ENCODE peak calls at places on chromosomes 5 and 9, in five cellular contexts. One of them, this sample, is unnamed.

GRCh38 chr9:70427161-70427945 is 12.9 kb upstream of the KLF9 start:
- DNase-seq in GM19239: no peak
- DNase-seq in MM.1S: no peak
- DNase-seq in A172: no peak
- DNase-seq in C1 segment of cervical spinal cord: no peak
- DNase-seq in this sample: no peak

GRCh38 chr9:17906204-17906840 is 327.5 kb downstream of the SH3GL2 start:
- DNase-seq in C1 segment of cervical spinal cord: no peak
- DNase-seq in GM19239: no peak
- DNase-seq in MM.1S: no peak
- DNase-seq in A172: no peak
- DNase-seq in this sample: peak

GRCh38 chr9:101628173-101628572 is 33.4 kb upstream of the PPP3R2 start:
- DNase-seq in GM19239: no peak
- DNase-seq in A172: no peak
- DNase-seq in MM.1S: no peak
- DNase-seq in C1 segment of cervical spinal cord: no peak
- DNase-seq in this sample: no peak

GRCh38 chr5:150281987-150282386 is 7.6 kb downstream of the CAMK2A start:
- DNase-seq in GM19239: no peak
- DNase-seq in MM.1S: no peak
- DNase-seq in C1 segment of cervical spinal cord: no peak
- DNase-seq in A172: no peak
- DNase-seq in this sample: no peak

GRCh38 chr5:82820958-82821880 is 256.0 kb downstream of the TMEM167A start:
- DNase-seq in C1 segment of cervical spinal cord: no peak
- DNase-seq in MM.1S: peak
- DNase-seq in GM19239: peak
- DNase-seq in A172: no peak
- DNase-seq in this sample: no peak

GRCh38 chr5:141841781-141842180 is 36.4 kb downstream of the PCDH1 start:
- DNase-seq in A172: no peak
- DNase-seq in GM19239: no peak
- DNase-seq in C1 segment of cervical spinal cord: no peak
- DNase-seq in MM.1S: no peak
- DNase-seq in this sample: no peak

GRCh38 chr5:132751444-132751843 is 4.2 kb downstream of the CCNI2 start:
- DNase-seq in GM19239: peak
- DNase-seq in MM.1S: peak
- DNase-seq in C1 segment of cervical spinal cord: no peak
- DNase-seq in A172: no peak
- DNase-seq in this sample: no peak

GRCh38 chr9:124442360-124442759 is 7.9 kb upstream of the ADGRD2 start:
- DNase-seq in GM19239: no peak
- DNase-seq in C1 segment of cervical spinal cord: no peak
- DNase-seq in MM.1S: no peak
- DNase-seq in A172: no peak
- DNase-seq in this sample: no peak

GRCh38 chr9:108830292-108830691 is 25.5 kb downstream of the ACTL7B start:
- DNase-seq in MM.1S: no peak
- DNase-seq in GM19239: no peak
- DNase-seq in A172: no peak
- DNase-seq in C1 segment of cervical spinal cord: no peak
- DNase-seq in this sample: no peak

GRCh38 chr9:105608685-105609598 is 51.0 kb downstream of the FKTN start:
- DNase-seq in A172: peak
- DNase-seq in C1 segment of cervical spinal cord: no peak
- DNase-seq in MM.1S: peak
- DNase-seq in GM19239: peak
- DNase-seq in this sample: peak

GRCh38 chr5:34655354-34655991 is 655 bp upstream of the RAI14 start:
- DNase-seq in C1 segment of cervical spinal cord: peak
- DNase-seq in GM19239: no peak
- DNase-seq in A172: peak
- DNase-seq in MM.1S: peak
- DNase-seq in this sample: peak